ENCODE peak calls at places on chromosomes 1 and 21, in four cellular contexts. Q is K562, J is GM12878, F is HepG2. U is an unnamed sample.

GRCh38 chr1:53511933-53512806 is 53.0 kb downstream of the DMRTB1 start:
- DNase-seq in F (no peak), Q (no peak), J (no peak), U (no peak)

GRCh38 chr1:241902376-241903067 is 54.5 kb downstream of the EXO1 start:
- DNase-seq in Q (no peak), F (no peak), J (no peak), U (no peak)

GRCh38 chr1:172946814-172947507 is 103.8 kb downstream of the TNFSF18 start:
- DNase-seq in J (no peak), F (no peak), Q (no peak), U (no peak)

GRCh38 chr21:17786219-17787181 is 32.7 kb downstream of the C21orf91 start:
- DNase-seq in J (no peak), F (peak), Q (no peak), U (no peak)

GRCh38 chr1:68706639-68707317 is 209.9 kb upstream of the DEPDC1 start:
- DNase-seq in J (no peak), Q (no peak), F (no peak), U (no peak)

GRCh38 chr21:43727571-43728466 is 8.9 kb downstream of the PDXK start:
- DNase-seq in Q (no peak), F (peak), J (no peak), U (peak)

GRCh38 chr21:37548521-37548981 is 182.0 kb downstream of the DYRK1A start:
- DNase-seq in J (no peak), F (no peak), Q (no peak), U (no peak)

GRCh38 chr1:27726173-27726793 is 522 bp downstream of the FAM76A start:
- DNase-seq in F (peak), J (no peak), Q (peak), U (peak)

GRCh38 chr1:85465099-85465790 is at the start of gene DDAH1:
- DNase-seq in Q (no peak), J (no peak), F (peak), U (peak)

GRCh38 chr1:19439464-19440171 is 45.7 kb downstream of the CAPZB start:
- DNase-seq in Q (peak), F (no peak), J (no peak), U (peak)

GRCh38 chr1:212690816-212691403 is 8.7 kb downstream of the BATF3 start:
- DNase-seq in Q (no peak), J (no peak), F (no peak), U (no peak)

GRCh38 chr1:19011832-19012231 is 55.4 kb upstream of the IFFO2 start:
- DNase-seq in J (no peak), Q (no peak), F (no peak), U (no peak)

GRCh38 chr1:230208619-230209261 is 141.7 kb downstream of the GALNT2 start:
- DNase-seq in J (no peak), F (no peak), Q (no peak), U (no peak)

GRCh38 chr1:42258218-42258617 is 76.8 kb downstream of the FOXJ3 start:
- DNase-seq in J (peak), Q (no peak), F (no peak), U (no peak)

GRCh38 chr1:214454619-214455396 is 96.6 kb downstream of the PTPN14 start:
- DNase-seq in Q (no peak), J (no peak), F (no peak), U (no peak)

GRCh38 chr1:67838180-67838912 is 5.1 kb upstream of the GNG12 start:
- DNase-seq in F (no peak), J (no peak), Q (no peak), U (no peak)

GRCh38 chr21:46459356-46460112 is 843 bp downstream of the DIP2A start:
- DNase-seq in J (no peak), F (no peak), Q (peak), U (peak)

GRCh38 chr21:41147096-41147978 is 20.6 kb upstream of the BACE2 start:
- DNase-seq in F (no peak), Q (no peak), J (no peak), U (no peak)

GRCh38 chr1:31891280-31891679 is 46.9 kb downstream of the PTP4A2 start:
- DNase-seq in Q (no peak), J (peak), F (no peak), U (no peak)

GRCh38 chr1:241086686-241087085 is 270.3 kb downstream of the RGS7 start:
- DNase-seq in Q (no peak), F (no peak), J (no peak), U (no peak)

GRCh38 chr1:203828002-203828401 is 32.6 kb downstream of the ZBED6 start:
- DNase-seq in F (no peak), J (no peak), Q (no peak), U (no peak)

GRCh38 chr1:152533327-152533938 is 19.2 kb downstream of the CRCT1 start:
- DNase-seq in Q (peak), F (peak), J (no peak), U (peak)

GRCh38 chr1:42682739-42683529 is 716 bp downstream of the YBX1 start:
- DNase-seq in J (no peak), F (peak), Q (peak), U (peak)

GRCh38 chr1:147177611-147178370 is 5.5 kb upstream of the PRKAB2 start:
- DNase-seq in F (no peak), J (no peak), Q (no peak), U (no peak)

GRCh38 chr1:236518343-236518742 is 5.4 kb upstream of the LGALS8 start:
- DNase-seq in F (no peak), J (no peak), Q (no peak), U (no peak)

GRCh38 chr1:236512019-236512418 is 11.8 kb upstream of the LGALS8 start:
- DNase-seq in Q (no peak), J (no peak), F (no peak), U (no peak)

GRCh38 chr1:236516929-236517704 is 6.7 kb upstream of the LGALS8 start:
- DNase-seq in J (no peak), F (peak), Q (no peak), U (no peak)

GRCh38 chr1:236514703-236515442 is 8.9 kb upstream of the LGALS8 start:
- DNase-seq in J (no peak), F (peak), Q (no peak), U (no peak)

GRCh38 chr1:236515443-236515958 is 8.3 kb upstream of the LGALS8 start:
- DNase-seq in F (peak), J (no peak), Q (no peak), U (no peak)
- TF ChIP-seq CBFB in F (no peak), J (no peak), Q (no peak), U (no peak)

DNA sequence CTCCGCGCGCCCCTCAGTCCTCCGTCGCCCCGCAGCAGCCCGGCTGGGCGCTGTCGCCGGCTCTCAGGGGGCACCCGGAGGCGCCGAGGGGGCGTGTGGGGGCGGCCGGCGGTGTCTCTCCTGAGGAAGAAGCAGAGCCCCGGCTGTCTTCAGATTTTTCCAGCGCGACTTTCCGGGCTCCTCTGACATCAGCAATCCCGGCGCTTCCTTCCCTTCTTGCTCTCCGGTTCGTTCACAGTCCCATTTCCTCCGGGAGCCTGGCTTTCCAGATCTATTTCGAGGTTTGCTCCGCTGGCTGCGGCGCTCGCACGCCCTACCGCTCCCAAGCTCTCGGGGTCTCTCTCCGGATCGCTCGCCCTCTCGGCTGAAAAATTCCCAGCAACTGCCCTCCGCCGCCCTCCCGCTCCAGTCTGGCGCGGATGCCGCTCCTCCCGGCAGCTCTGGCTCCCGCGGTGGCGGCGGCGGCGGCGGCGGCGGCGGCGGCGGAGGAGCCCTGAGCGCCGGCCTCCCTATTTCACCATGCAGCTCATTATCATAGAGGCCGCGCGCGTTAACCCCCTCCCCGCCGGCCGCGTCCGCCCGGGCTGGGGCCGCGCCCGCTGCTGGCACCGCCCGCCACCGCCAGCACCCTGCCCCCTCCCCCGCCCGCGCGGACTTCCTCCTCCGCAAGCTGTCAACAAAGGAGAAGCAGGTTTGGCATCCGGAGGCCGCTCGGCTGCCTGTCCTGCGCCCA is at the start of gene PLXNA2:
- DNase-seq in F (peak), J (no peak), Q (peak), U (peak)
- TF ChIP-seq CBFB in F (peak), J (no peak), Q (no peak), U (no peak)

DNA sequence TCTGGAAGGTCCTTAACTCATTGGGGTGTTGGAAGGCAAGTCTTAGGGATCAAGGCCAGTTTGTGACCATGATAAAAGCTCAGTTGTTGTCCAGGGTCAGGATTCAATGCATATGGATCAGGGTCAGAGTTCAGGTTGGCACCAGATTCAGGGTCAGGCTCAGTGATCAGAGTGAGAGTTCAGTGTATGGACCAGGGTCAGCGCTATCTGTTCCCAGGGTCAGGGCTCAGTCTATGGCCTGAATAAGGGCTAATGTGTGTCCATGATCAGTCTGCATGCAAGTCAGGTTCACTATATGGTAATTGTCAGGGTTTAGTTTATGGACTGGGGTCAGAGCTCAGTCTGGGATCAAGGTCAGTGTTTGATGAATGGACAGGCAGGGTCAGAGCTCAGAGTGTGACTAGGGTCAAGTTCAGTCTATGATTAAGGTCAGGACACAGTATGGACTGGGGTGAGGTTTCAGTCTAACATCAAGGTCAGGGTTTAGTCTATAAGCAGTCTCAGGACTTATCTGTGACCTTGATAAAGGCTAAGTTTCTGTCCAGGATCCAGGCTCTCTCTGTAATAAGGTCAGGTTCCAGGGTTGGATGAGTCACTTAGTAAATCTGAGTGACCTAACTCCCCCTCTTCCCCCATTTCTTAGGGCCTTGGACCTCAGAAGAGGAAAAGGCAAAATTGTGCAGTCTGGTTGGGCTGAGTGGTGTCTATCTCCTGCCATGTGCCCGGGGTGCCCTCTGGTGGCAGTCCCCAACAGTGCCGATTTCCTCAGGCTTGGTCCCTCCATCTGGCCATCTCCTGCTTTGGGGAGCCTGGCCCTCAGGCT is 23.8 kb downstream of the KNCN start:
- DNase-seq in Q (peak), F (peak), J (no peak), U (peak)
- TF ChIP-seq CBFB in Q (no peak), F (no peak), J (no peak), U (no peak)

DNA sequence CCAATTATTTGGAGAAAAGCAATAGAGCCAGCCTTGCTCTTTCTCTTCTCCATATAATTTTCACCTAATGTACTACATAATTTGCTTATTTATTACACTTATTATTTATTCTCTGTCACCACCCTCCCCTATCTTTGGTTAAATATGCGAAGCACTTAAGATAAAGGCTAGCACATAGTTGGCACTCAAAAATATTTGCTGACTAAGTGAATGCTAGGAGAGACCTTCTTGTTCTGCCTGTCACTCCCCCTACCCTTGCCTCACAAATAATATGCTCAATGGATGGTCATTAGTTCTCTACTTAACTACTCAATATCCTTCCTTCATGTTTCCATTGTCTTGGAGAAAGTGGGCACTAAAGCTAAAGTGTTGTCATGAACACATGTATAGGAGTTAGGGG is 139.7 kb upstream of the ZC3H11B start:
- DNase-seq in F (no peak), Q (no peak), J (no peak), U (no peak)
- TF ChIP-seq CBFB in F (no peak), Q (no peak), J (no peak), U (no peak)

DNA sequence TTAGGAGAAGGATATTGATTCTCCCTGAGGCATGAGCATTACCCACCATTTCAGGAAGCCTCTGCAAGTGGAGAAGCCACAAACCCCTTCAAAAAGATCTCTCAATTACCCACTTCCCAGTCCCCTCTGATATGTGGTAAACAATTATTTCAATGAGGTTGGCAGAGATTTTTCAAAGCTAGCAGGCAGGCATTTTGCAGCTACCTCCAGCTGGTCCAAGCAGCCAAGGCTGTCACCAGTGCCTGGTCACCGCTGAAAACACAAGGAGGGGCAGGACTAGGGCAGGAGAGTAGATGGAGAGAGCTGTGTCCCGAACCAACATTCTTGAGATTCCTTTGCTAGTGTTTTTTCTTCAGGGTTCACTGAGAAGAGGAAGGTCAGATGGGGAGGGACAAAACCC is 22.5 kb downstream of the APP start:
- DNase-seq in Q (no peak), J (no peak), F (no peak), U (peak)
- TF ChIP-seq CBFB in Q (no peak), J (no peak), F (no peak), U (no peak)

GRCh38 chr1:192826791-192827477 is 18.1 kb downstream of the RGS2 start:
- DNase-seq in Q (no peak), J (no peak), F (no peak), U (no peak)
- TF ChIP-seq CBFB in Q (no peak), J (no peak), F (no peak), U (no peak)

GRCh38 chr1:63969461-63969893 is 195.7 kb downstream of the ROR1 start:
- DNase-seq in Q (no peak), F (no peak), J (no peak), U (no peak)
- TF ChIP-seq CBFB in Q (no peak), F (no peak), J (no peak), U (no peak)

DNA sequence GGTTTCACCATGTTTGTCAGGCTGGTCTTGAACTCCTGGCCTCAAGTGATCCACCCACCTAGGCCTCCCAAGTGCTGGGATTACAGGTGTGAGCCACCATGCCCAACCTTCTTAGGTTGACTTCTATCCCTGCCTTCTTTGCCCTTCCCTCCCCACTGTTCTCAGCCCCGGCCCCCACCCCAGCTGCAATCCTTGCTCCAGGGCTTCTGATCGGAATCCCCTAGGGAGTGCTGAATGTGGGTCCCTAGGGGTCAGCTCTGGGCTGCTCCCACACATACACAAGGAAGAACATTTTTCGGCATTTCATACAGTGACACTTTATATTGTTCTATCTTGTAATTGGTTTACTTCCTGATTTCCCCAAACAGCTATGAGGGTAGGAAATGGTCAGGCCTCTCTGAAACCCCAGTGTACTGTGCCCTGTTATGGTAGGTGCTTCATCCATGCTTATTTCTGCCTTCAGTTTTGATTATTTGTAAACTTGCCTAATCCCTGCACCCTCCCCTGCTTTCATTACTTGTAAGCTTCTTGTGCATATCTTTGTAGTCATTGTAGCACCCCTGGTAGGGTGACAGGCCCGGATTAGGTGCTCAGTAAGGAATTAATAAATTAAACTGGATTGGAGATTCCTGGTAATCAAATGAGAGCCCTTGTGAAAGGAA is 5.8 kb upstream of the SRP9 start:
- DNase-seq in F (no peak), Q (no peak), J (no peak), U (no peak)
- TF ChIP-seq CBFB in F (no peak), Q (no peak), J (no peak), U (no peak)

GRCh38 chr1:22641247-22641646 is 2.2 kb upstream of the C1QC start:
- DNase-seq in J (no peak), Q (no peak), F (no peak), U (no peak)
- TF ChIP-seq CBFB in J (no peak), Q (no peak), F (no peak), U (no peak)

U was measured in WTC11.